ENCODE peak calls at places on chromosome 14, in five cellular contexts. N, A, P, O and F are unnamed samples.

GRCh38 chr14:74611672-74612345 is at the start of gene LTBP2:
- DNase-seq in A (no peak), O (peak; percentile 26), N (no peak), P (no peak), F (peak; percentile 77)

GRCh38 chr14:92427096-92427495 is 86.5 kb upstream of the RIN3 start:
- DNase-seq in P (no peak), N (no peak), O (no peak), A (no peak), F (no peak)

GRCh38 chr14:104326848-104327247 is 188.5 kb downstream of the KIF26A start:
- DNase-seq in O (no peak), P (no peak), A (no peak), N (no peak), F (peak; percentile 12)

GRCh38 chr14:67490201-67490600 is 1.7 kb upstream of the TMEM229B start:
- DNase-seq in A (no peak), O (no peak), N (no peak), P (no peak), F (no peak)

GRCh38 chr14:50545618-50546017 is 13.2 kb upstream of the MAP4K5 start:
- DNase-seq in A (no peak), O (no peak), N (no peak), P (no peak), F (no peak)

GRCh38 chr14:99568567-99569560 is 35.1 kb downstream of the CCDC85C start:
- DNase-seq in A (no peak), O (no peak), N (no peak), P (no peak), F (no peak)

GRCh38 chr14:72679106-72679505 is 214.8 kb downstream of the DPF3 start:
- DNase-seq in O (no peak), A (no peak), N (no peak), P (no peak), F (no peak)

GRCh38 chr14:23153891-23154796 is 29.3 kb downstream of the SLC7A8 start:
- DNase-seq in P (no peak), N (no peak), A (peak; percentile 56), O (peak; percentile 79), F (peak; percentile 85)

GRCh38 chr14:94483729-94484275 is 7.8 kb upstream of the SERPINA9 start:
- DNase-seq in A (no peak), O (no peak), N (no peak), P (no peak), F (no peak)